ENCODE peak calls at places on chromosome 22, in five cellular contexts. U is stimulated activated CD4-positive, alpha-beta T cell treated with anti-CD3 and anti-CD28 coated beads, Interleukin-12 subunit alpha, Interleukin-12 subunit beta, amount 100 ng/mL, for 48 hours; W is MV-4-11; H is activated naive CD4-positive, alpha-beta T cell treated with anti-CD3 and anti-CD28 coated beads, Interleukin-2, amount 10 ng/mL, durations not matched to agents 7 days and 5 days; R is activated CD4-positive, alpha-beta T cell treated with anti-CD3 and anti-CD28 coated beads, Interleukin-2, amount 50 U/mL, for 48 hours. M is an unnamed sample.

GRCh38 chr22:33674357-33674756 is 245.9 kb downstream of the LARGE1 start:
- DNase-seq in W (no peak), H (no peak), R (no peak), U (no peak), M (no peak)

GRCh38 chr22:30675436-30675835 is 7.8 kb upstream of the DUSP18 start:
- DNase-seq in R (no peak), W (no peak), H (no peak), U (no peak), M (no peak)

GRCh38 chr22:35539910-35540599 is 576 bp upstream of the RASD2 start:
- DNase-seq in U (peak), W (peak), H (peak), R (peak), M (peak)

GRCh38 chr22:23182289-23183106 is 2.2 kb downstream of the BCR start:
- DNase-seq in U (peak), W (no peak), R (peak), H (peak), M (no peak)

GRCh38 chr22:22576244-22576988 is 17.4 kb upstream of the PRAME start:
- DNase-seq in W (peak), H (peak), U (peak), R (peak), M (no peak)

GRCh38 chr22:46622081-46622521 is 1.9 kb downstream of the GRAMD4 start:
- DNase-seq in W (peak), H (no peak), R (no peak), U (no peak), M (peak)

GRCh38 chr22:46905415-46905814 is 143.0 kb downstream of the TBC1D22A start:
- DNase-seq in W (no peak), U (no peak), R (no peak), H (no peak), M (no peak)

GRCh38 chr22:17891427-17892167 is 117.3 kb upstream of the BID start:
- DNase-seq in W (no peak), H (no peak), R (no peak), U (no peak), M (no peak)

GRCh38 chr22:48800886-48801607 is 1026.6 kb downstream of the BRD1 start:
- DNase-seq in R (no peak), H (no peak), U (no peak), W (no peak), M (no peak)

GRCh38 chr22:36409911-36410756 is 22.4 kb upstream of the MYH9 start:
- DNase-seq in R (peak), U (peak), W (no peak), H (peak), M (no peak)